ENCODE peak calls at places on chromosomes 2 and 18, in five cellular contexts. A is SW480, E is kidney epithelial cell, J is cardiac fibroblast, Q is Calu3. Z is an unnamed sample.

GRCh38 chr2:201383156-201383555 is 26.0 kb upstream of the FLACC1 start:
- DNase-seq in J (no peak), E (no peak), Q (peak; percentile 15), A (no peak), Z (no peak)

GRCh38 chr18:27261769-27262549 is 76.9 kb upstream of the CHST9 start:
- DNase-seq in Q (no peak), E (no peak), A (no peak), J (no peak), Z (no peak)

GRCh38 chr2:149735237-149735958 is 147.8 kb upstream of the MMADHC start:
- DNase-seq in Q (no peak), E (no peak), J (peak; percentile 61), A (no peak), Z (no peak)

GRCh38 chr18:62829936-62830335 is 114.6 kb downstream of the PHLPP1 start:
- DNase-seq in A (no peak), J (peak; percentile 27), Q (no peak), E (no peak), Z (no peak)

GRCh38 chr2:88057437-88057844 is 1.9 kb upstream of the KRCC1 start:
- DNase-seq in J (no peak), Q (no peak), E (no peak), A (no peak), Z (no peak)

GRCh38 chr2:207239222-207239674 is 73.5 kb upstream of the KLF7 start:
- DNase-seq in Q (no peak), E (peak; percentile 99), J (peak; percentile 100), A (peak; percentile 14), Z (peak; percentile 87)

GRCh38 chr2:65015731-65016130 is 26.5 kb downstream of the SLC1A4 start:
- DNase-seq in Q (no peak), A (no peak), E (no peak), J (no peak), Z (no peak)

GRCh38 chr2:17815466-17816184 is 635 bp upstream of the MSGN1 start:
- DNase-seq in Q (no peak), J (no peak), E (no peak), A (no peak), Z (no peak)

GRCh38 chr2:148935791-148936190 is 60.8 kb downstream of the KIF5C start:
- DNase-seq in A (no peak), Q (no peak), J (no peak), E (no peak), Z (no peak)

GRCh38 chr2:36507408-36507812 is 90.6 kb downstream of the FEZ2 start:
- DNase-seq in A (peak; percentile 65), Q (peak; percentile 72), J (peak; percentile 79), E (no peak), Z (no peak)

GRCh38 chr2:183250061-183250460 is 125.8 kb downstream of the NUP35 start:
- DNase-seq in E (no peak), J (no peak), A (no peak), Q (no peak), Z (no peak)

GRCh38 chr2:164617466-164617865 is 3.8 kb downstream of the GRB14 start:
- DNase-seq in Q (no peak), J (peak; percentile 71), E (no peak), A (no peak), Z (no peak)

GRCh38 chr2:44456946-44457345 is 95.2 kb downstream of the CAMKMT start:
- DNase-seq in Q (no peak), E (no peak), A (no peak), J (peak; percentile 36), Z (no peak)

GRCh38 chr2:66582364-66582974 is 147.5 kb downstream of the MEIS1 start:
- DNase-seq in A (no peak), Q (no peak), J (no peak), E (no peak), Z (no peak)

GRCh38 chr18:55083461-55083860 is 124.2 kb upstream of the CCDC68 start:
- DNase-seq in J (no peak), E (no peak), A (no peak), Q (no peak), Z (no peak)

GRCh38 chr2:50143822-50144575 is 887.9 kb downstream of the NRXN1 start:
- DNase-seq in Q (peak; percentile 8), A (peak; percentile 63), J (peak; percentile 70), E (peak; percentile 23), Z (no peak)

GRCh38 chr2:134432438-134432883 is 178.6 kb downstream of the MGAT5 start:
- DNase-seq in E (no peak), Q (peak; percentile 66), A (no peak), J (no peak), Z (no peak)

GRCh38 chr2:66433945-66434678 is 813 bp upstream of the MEIS1 start:
- DNase-seq in Q (peak; percentile 66), A (peak; percentile 81), J (peak; percentile 81), E (no peak), Z (peak; percentile 46)

GRCh38 chr18:8661754-8662573 is 43.4 kb upstream of the MTCL1 start:
- DNase-seq in A (peak; percentile 39), J (peak; percentile 32), E (peak; percentile 59), Q (peak; percentile 48), Z (no peak)

GRCh38 chr2:147696426-147696825 is 148.4 kb upstream of the ACVR2A start:
- DNase-seq in A (no peak), Q (peak; percentile 29), E (no peak), J (no peak), Z (no peak)

GRCh38 chr2:106969777-106970176 is 83.8 kb upstream of the ST6GAL2 start:
- DNase-seq in E (no peak), A (no peak), Q (no peak), J (no peak), Z (no peak)

GRCh38 chr18:49321271-49321670 is 139.2 kb downstream of the DYM start:
- DNase-seq in A (no peak), J (no peak), E (no peak), Q (no peak), Z (no peak)

Z was measured in amniotic stem cell.